ENCODE peak calls at places on chromosomes 5 and 9, in seven cellular contexts. M, B, W, Y, X, H and I are unnamed samples.

GRCh38 chr9:20658677-20659473 is 25.2 kb upstream of the FOCAD start:
- DNase-seq in M (peak), B (no peak), W (no peak), Y (no peak), X (peak), H (no peak), I (no peak)

GRCh38 chr5:65861830-65862241 is 64.5 kb upstream of the ERBIN start:
- DNase-seq in M (no peak), B (no peak), W (no peak), Y (peak), X (peak), H (peak), I (peak)

GRCh38 chr5:80269991-80270438 is 14.2 kb upstream of the SERINC5 start:
- DNase-seq in M (no peak), B (no peak), W (peak), Y (no peak), X (no peak), H (no peak), I (no peak)

GRCh38 chr9:134358026-134358967 is 32.0 kb downstream of the RXRA start:
- DNase-seq in M (no peak), B (no peak), W (no peak), Y (no peak), X (peak), H (no peak), I (no peak)

GRCh38 chr5:127766556-127767335 is 63.6 kb downstream of the CCDC192 start:
- DNase-seq in M (no peak), B (no peak), W (no peak), Y (peak), X (peak), H (no peak), I (peak)

GRCh38 chr9:132114102-132114707 is 34.5 kb upstream of the MED27 start:
- DNase-seq in M (peak), B (peak), W (peak), Y (peak), X (peak), H (peak), I (peak)

GRCh38 chr9:71783120-71783523 is 14.8 kb upstream of the CEMIP2 start:
- DNase-seq in M (peak), B (peak), W (peak), Y (peak), X (no peak), H (no peak), I (no peak)

GRCh38 chr5:92207156-92207555 is 824.0 kb upstream of the ARRDC3 start:
- DNase-seq in M (no peak), B (no peak), W (no peak), Y (no peak), X (no peak), H (no peak), I (no peak)

GRCh38 chr9:81417299-81417675 is 272.1 kb downstream of the TLE1 start:
- DNase-seq in M (no peak), B (no peak), W (no peak), Y (no peak), X (no peak), H (no peak), I (no peak)

GRCh38 chr5:15131909-15132308 is 260.3 kb upstream of the ANKH start:
- DNase-seq in M (no peak), B (no peak), W (no peak), Y (no peak), X (no peak), H (no peak), I (no peak)

GRCh38 chr5:154273963-154274827 is 83.7 kb downstream of the GALNT10 start:
- DNase-seq in M (no peak), B (no peak), W (no peak), Y (no peak), X (no peak), H (no peak), I (no peak)

GRCh38 chr9:27560457-27560856 is 12.8 kb downstream of the C9orf72 start:
- DNase-seq in M (no peak), B (no peak), W (no peak), Y (no peak), X (no peak), H (no peak), I (no peak)

GRCh38 chr5:150214289-150214688 is 24.4 kb downstream of the SLC6A7 start:
- DNase-seq in M (peak), B (no peak), W (no peak), Y (no peak), X (peak), H (no peak), I (peak)

GRCh38 chr5:76742586-76742985 is 26.7 kb downstream of the F2R start:
- DNase-seq in M (no peak), B (no peak), W (no peak), Y (peak), X (peak), H (no peak), I (peak)

GRCh38 chr9:96116275-96117051 is 185.5 kb downstream of the HSD17B3 start:
- DNase-seq in M (peak), B (peak), W (no peak), Y (no peak), X (peak), H (no peak), I (no peak)

GRCh38 chr5:124869481-124870033 is 123.1 kb upstream of the ZNF608 start:
- DNase-seq in M (no peak), B (no peak), W (no peak), Y (no peak), X (no peak), H (no peak), I (no peak)

GRCh38 chr5:119318256-119318914 is 37.4 kb upstream of the TNFAIP8 start:
- DNase-seq in M (no peak), B (peak), W (no peak), Y (no peak), X (no peak), H (no peak), I (no peak)

GRCh38 chr9:103410059-103410458 is 414.9 kb downstream of the CYLC2 start:
- DNase-seq in M (no peak), B (no peak), W (no peak), Y (no peak), X (no peak), H (no peak), I (no peak)

GRCh38 chr5:82376833-82377232 is 98.7 kb upstream of the RPS23 start:
- DNase-seq in M (no peak), B (no peak), W (no peak), Y (no peak), X (no peak), H (no peak), I (no peak)

GRCh38 chr9:2936221-2936620 is 92.3 kb upstream of the PUM3 start:
- DNase-seq in M (no peak), B (no peak), W (no peak), Y (no peak), X (no peak), H (no peak), I (no peak)

GRCh38 chr5:112849912-112850311 is 11.2 kb upstream of the SRP19 start:
- DNase-seq in M (no peak), B (no peak), W (no peak), Y (no peak), X (no peak), H (no peak), I (no peak)

GRCh38 chr5:112846556-112846955 is 14.5 kb upstream of the SRP19 start:
- DNase-seq in M (no peak), B (no peak), W (no peak), Y (no peak), X (no peak), H (no peak), I (no peak)

GRCh38 chr5:112844489-112844888 is 16.6 kb upstream of the SRP19 start:
- DNase-seq in M (no peak), B (no peak), W (no peak), Y (no peak), X (no peak), H (no peak), I (no peak)

GRCh38 chr5:112847306-112847705 is 13.8 kb upstream of the SRP19 start:
- DNase-seq in M (no peak), B (no peak), W (no peak), Y (no peak), X (no peak), H (no peak), I (no peak)

GRCh38 chr5:112848116-112848811 is 12.8 kb upstream of the SRP19 start:
- DNase-seq in M (peak), B (no peak), W (peak), Y (peak), X (peak), H (peak), I (peak)
- H3K4me3 ChIP-seq in M (no peak), B (no peak), W (no peak), Y (peak), X (no peak), H (no peak), I (no peak)

GRCh38 chr9:124854161-124854560 is 901 bp downstream of the WDR38 start:
- DNase-seq in M (no peak), B (no peak), W (no peak), Y (no peak), X (no peak), H (no peak), I (no peak)

GRCh38 chr9:124852829-124853531 is at the start of gene WDR38:
- DNase-seq in M (peak), B (peak), W (peak), Y (no peak), X (peak), H (no peak), I (no peak)

GRCh38 chr9:124852121-124852828 is 985 bp upstream of the WDR38 start:
- DNase-seq in M (no peak), B (no peak), W (no peak), Y (no peak), X (no peak), H (no peak), I (no peak)

GRCh38 chr9:124854822-124855221 is 1.6 kb downstream of the WDR38 start:
- DNase-seq in M (no peak), B (no peak), W (no peak), Y (no peak), X (no peak), H (no peak), I (no peak)

GRCh38 chr9:124853605-124854143 is 414 bp downstream of the WDR38 start:
- DNase-seq in M (no peak), B (no peak), W (no peak), Y (no peak), X (no peak), H (no peak), I (no peak)
- H3K4me3 ChIP-seq in M (no peak), B (peak), W (peak), Y (peak), X (peak), H (peak), I (peak)

DNA sequence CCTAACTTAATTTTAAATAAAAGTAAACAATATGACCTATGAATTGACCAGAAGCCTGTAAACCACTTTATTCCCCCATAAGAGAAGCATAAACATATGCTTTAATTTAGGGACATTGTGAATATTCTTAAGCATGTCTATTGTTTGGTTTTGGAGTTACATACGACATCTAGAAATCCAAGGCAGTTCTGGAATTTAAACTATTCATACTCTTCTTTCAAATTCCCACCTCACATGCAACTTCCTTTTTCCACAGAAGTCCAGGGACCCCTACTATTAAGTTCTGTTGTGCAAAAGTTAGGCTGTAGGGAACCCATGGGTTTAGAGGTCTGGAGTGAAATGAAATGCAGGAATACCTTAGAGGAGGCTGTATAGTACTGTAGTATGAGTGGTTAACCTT is 2.1 kb downstream of the RIC1 start:
- DNase-seq in M (no peak), B (no peak), W (no peak), Y (no peak), X (peak), H (no peak), I (no peak)
- H3K4me3 ChIP-seq in M (no peak), B (no peak), W (no peak), Y (peak), X (peak), H (no peak), I (peak)

DNA sequence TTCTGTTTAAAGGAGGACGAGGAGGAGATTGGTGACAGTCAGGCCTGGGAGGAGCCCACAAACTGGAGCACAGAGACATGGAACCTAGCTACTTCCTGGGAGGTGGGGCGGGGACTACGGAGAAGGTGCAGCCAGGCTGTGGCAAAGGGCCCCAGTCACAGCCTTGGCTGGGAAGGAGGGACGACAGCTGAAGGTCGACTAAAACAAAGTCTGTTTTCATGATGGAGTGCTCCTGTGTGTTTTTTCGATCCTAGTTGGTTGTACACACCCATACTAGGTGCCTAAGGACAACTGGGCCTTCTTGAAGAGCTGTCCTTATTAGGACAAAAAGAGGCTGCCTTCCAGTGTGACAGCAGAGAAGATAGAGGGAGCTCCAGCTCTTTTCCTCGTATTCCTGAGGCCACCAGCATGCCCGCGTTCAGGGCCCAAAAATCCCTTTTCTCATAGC is 2.9 kb downstream of the CCDC107 start:
- DNase-seq in M (peak), B (peak), W (no peak), Y (peak), X (peak), H (no peak), I (no peak)
- H3K4me3 ChIP-seq in M (no peak), B (no peak), W (no peak), Y (no peak), X (no peak), H (no peak), I (no peak)

DNA sequence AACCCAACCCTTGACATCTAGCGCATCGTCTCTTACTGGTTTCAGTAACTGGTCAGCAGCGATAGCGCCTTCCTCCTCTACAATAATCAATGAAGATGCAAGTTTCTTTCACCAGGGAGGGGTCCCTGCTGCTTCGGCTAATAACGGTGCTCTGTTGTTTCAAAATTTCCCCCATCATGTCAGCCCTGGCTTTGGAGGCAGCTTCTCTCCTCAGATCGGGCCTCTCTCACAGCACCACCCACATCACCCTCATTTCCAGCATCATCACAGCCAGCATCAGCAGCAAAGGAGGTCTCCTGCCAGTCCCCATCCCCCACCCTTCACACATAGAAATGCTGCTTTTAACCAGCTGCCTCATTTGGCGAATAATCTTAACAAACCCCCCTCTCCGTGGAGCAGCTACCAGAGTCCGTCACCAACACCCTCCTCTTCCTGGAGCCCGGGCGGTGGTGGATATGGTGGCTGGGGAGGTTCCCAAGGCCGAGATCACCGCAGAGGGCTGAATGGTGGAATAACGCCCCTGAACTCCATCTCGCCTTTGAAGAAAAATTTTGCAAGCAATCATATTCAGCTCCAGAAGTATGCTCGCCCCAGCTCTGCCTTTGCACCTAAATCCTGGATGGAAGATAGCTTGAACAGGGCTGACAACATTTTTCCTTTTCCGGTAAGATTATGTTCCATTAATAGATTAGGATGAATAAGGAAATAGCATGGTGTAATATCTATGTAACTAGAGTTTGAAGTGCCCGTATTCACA is 2.2 kb downstream of the CPEB4 start:
- DNase-seq in M (no peak), B (no peak), W (no peak), Y (no peak), X (peak), H (no peak), I (no peak)
- H3K4me3 ChIP-seq in M (no peak), B (peak), W (peak), Y (peak), X (peak), H (peak), I (peak)

DNA sequence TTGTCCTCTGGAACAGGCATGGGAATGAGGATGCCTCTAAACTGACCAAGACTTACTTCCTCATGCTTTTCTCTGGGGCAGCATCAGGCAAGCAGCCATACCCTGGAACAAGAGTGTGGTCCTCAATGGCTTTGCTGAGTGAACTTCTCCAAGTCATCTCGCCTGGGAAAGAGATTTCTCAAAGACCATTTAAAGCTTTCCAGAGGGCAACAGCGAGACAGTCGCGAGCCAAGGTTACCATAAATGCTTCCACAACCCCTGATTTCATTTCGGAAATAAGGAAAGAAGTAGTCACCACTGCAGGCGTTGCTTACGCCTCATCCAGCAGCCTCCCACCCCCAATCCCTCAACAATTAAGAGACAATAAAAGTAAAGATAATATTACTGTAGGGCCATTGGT is 1.2 kb upstream of the SNCAIP start:
- DNase-seq in M (no peak), B (no peak), W (no peak), Y (no peak), X (peak), H (no peak), I (no peak)
- H3K4me3 ChIP-seq in M (no peak), B (no peak), W (no peak), Y (no peak), X (no peak), H (no peak), I (no peak)

DNA sequence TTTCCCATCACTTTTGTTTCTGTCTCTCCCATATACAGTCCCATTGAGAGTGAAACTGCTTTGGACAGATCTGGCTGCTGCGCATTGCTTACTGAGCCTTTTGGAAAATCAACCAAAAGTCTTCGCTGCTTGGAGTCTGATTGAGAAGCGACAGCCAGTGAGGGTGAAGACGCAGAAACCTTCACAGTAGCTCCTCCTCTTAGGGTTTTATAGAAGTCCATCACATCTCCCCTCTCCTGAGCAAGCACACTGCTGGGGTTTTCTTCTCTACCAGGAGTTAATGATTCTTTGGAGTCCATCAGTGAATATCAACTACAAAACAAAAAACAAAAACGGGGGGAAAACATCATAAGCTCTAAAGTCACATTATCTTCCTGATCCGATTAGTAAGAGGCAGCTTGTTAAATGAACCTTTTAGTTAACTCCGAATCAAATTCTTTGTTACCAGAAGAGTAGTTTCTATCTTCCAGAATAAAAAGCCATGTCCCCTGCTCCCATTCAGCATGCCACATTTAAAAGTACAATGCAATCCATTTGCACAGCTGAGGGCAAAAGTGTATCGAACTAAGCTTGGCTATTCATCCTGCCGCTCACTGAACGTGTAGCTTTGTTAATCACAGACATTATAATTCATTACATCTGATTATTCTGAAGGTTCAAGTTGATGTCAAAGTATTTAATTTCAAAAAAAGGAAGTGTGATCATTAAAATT is 2.8 kb downstream of the NR3C1 start:
- DNase-seq in M (no peak), B (no peak), W (no peak), Y (no peak), X (peak), H (no peak), I (no peak)
- H3K4me3 ChIP-seq in M (no peak), B (peak), W (peak), Y (peak), X (no peak), H (no peak), I (peak)